ENCODE peak calls at places on chromosome 19, in five cellular contexts. R, B, M, U and F are unnamed samples. For H3K9me3, the result is how much of the 10 kb centered on the place peaks cover.

GRCh38 chr19:16654151-16654550 is 5.8 kb downstream of the SMIM7 start:
- DNase-seq in R (no peak), B (no peak), M (peak), U (no peak), F (no peak)

GRCh38 chr19:49064029-49064629 is 489 bp downstream of the NTF4 start:
- DNase-seq in R (no peak), B (no peak), M (no peak), U (no peak), F (no peak)

GRCh38 chr19:38932425-38933179 is 1.9 kb downstream of the MRPS12 start:
- DNase-seq in R (no peak), B (peak), M (peak), U (peak), F (no peak)

GRCh38 chr19:37953576-37954303 is 46.7 kb downstream of the SIPA1L3 start:
- DNase-seq in R (no peak), B (no peak), M (no peak), U (peak), F (no peak)

GRCh38 chr19:43731854-43732253 is 16.0 kb downstream of the IRGC start:
- DNase-seq in R (no peak), B (no peak), M (no peak), U (no peak), F (no peak)

GRCh38 chr19:51417107-51417806 is at the start of gene SIGLEC10:
- DNase-seq in R (no peak), B (no peak), M (no peak), U (peak), F (no peak)

GRCh38 chr19:49920624-49921363 is 8.2 kb upstream of the ATF5 start:
- DNase-seq in R (no peak), B (no peak), M (no peak), U (no peak), F (no peak)

GRCh38 chr19:13985771-13986347 is 20.3 kb downstream of the RFX1 start:
- DNase-seq in R (no peak), B (no peak), M (no peak), U (no peak), F (no peak)

GRCh38 chr19:19033426-19034203 is at the start of the genes ARMC6 and SUGP2:
- DNase-seq in R (peak), B (peak), M (peak), U (peak), F (peak)

GRCh38 chr19:19539738-19540703 is 2.0 kb downstream of the CILP2 start:
- DNase-seq in R (peak), B (peak), M (no peak), U (peak), F (peak)

GRCh38 chr19:6718741-6719539 is 1.5 kb downstream of the C3 start:
- DNase-seq in R (no peak), B (peak), M (peak), U (peak), F (peak)

GRCh38 chr19:38838208-38838985 is 6.8 kb upstream of the ECH1 start:
- DNase-seq in R (no peak), B (no peak), M (no peak), U (peak), F (no peak)

GRCh38 chr19:47272448-47273312 is 2.0 kb upstream of the INAFM1 start:
- DNase-seq in R (no peak), B (no peak), M (no peak), U (peak), F (no peak)

GRCh38 chr19:1725100-1726064 is 27.9 kb upstream of the ONECUT3 start:
- DNase-seq in R (no peak), B (peak), M (no peak), U (peak), F (no peak)

GRCh38 chr19:55493650-55494171 is 5.5 kb downstream of the SSC5D start:
- DNase-seq in R (no peak), B (no peak), M (no peak), U (no peak), F (no peak)

DNA sequence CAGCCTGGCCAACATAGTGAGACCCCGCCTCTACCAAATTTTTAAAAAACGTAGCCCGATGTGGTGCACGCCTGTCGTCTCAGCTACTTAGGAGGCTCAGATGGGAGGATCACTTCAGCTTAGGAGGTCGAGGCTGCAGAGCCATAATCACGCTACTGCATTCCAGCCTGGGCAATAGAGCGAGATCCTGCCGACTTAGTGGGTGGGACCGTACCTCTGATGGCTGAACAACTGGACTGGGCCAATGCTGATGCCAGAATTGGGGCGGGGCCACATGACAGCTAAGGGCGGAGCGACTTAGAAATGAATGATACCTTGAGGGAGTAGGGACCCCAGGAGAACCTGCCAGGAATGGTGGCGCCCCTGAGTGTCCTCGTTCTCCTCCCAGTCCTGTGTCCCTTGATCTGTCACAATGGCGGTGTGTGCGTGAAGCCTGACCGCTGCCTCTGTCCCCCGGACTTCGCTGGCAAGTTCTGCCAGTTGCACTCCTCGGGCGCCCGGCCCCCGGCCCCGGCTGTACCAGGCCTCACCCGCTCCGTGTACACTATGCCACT is 3.6 kb downstream of the LTBP4 start:
- DNase-seq in R (no peak), B (no peak), M (no peak), U (peak), F (no peak)
- H3K27ac ChIP-seq in R (no peak), B (peak), M (no peak), U (peak), F (peak)

DNA sequence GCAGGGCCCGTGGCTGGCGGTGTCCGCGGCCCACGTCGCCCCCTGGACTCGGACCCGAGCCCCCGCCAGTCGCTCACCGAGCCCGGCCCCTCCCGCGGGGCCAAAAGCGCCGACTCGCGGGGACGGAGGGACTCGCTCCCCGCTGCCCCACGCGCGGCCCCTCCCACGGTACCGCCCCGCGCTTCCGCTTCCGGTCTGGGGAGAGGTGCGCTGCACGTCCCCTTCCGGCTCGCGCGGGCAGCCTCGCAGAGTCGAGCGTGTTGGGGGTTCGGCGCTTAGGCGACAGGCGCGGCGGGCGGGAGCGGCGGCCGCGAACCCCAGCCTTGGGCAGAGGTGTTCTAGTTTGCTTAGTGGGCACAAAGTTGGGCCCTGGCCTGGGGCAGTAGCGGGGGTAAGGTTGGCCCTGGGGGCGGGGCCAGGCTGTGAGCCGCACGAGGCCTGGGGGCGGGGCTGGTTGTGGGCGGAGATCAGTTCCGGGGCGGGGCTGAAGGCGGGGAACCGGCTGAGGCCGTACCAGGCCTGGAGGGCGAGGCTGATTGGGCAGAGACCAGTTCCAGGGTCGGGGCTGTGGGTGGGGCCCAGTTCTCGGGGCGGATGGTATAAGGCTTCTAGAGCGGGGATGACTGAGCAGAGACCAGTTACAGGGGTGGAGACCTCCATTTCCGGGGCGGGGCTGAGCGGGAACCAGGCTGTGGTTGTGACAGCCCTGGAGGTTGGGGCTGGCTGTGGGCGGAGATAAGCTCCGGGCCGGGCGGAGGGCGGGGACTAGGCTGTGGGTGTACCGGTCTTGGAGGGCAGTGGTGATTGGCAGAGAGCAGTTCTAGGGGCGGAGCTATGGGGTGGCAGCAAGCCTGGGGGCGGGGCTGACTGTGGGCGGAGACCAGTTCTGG is at the start of the genes MBD3L1 and ZNF558:
- DNase-seq in R (peak), B (peak), M (peak), U (peak), F (peak)
- H3K9me3 ChIP-seq in R (under half), B (under half), M (under half), U (under half), F (under half)

DNA sequence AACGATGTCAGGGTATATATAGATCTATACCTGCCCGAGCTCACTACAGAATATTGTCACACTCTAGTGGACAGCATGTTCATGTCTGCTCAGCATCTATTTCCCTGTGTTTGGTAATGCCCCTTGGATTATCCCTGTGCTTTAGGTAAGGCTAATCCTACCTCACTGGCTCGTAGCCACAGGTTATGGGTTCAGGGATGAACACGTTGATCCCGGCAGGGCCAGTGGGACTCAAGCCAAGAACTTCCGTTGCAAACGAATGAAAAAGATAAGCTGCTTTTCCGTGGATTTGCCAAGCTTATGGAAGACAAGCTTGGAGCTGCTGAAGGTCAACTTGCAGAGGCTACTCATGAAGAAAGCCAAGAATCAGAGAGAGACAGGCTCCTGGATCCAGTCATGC is 400.0 kb upstream of the TSHZ3 start:
- DNase-seq in R (no peak), B (no peak), M (no peak), U (no peak), F (no peak)
- H3K27ac ChIP-seq in R (no peak), B (no peak), M (no peak), U (no peak), F (no peak)

DNA sequence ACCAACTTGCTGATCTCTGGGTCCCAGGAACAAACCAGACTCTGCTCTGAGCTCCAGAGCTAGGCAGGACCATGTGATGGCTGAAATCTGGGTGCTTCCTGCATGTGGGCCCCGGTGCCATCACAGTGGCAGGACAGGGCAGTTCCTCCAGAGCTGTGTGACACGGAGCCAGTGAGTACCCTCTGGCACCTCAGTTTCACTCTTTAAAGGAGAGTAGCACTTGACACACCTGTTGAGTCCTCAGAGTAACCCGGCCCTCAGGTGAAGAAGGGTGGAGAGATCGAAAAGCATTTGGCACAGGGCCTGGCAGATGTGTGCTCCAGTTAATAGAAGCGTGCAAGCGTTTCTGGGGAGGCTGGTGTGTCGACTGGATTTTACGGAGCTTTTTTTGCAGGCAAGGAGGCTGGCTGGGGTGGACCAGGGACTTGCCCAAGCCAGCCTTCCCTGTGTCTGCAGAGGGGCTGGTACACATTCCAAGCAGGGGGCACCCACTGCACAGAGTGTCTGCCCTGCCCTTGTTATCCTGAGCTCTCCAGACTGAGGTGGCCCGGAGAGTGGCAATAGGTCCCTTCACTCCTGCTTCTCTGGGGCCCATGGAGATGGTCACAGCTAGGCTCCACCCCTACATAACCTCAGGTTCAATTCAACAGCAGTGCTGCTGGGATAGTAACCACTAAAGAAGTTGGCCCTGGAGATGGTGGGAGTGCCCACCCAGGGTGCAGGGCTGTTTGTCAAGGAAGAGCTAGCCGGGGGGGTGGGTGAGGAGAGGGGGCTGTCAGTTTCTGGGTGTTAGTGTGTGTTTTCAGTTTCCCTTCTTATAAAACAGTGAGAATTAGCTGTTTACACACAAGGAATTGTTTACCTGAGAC is 8.3 kb downstream of the RPS19 start:
- DNase-seq in R (no peak), B (no peak), M (peak), U (no peak), F (no peak)
- H3K9me3 ChIP-seq in R (under half), B (under half), M (under half), U (under half), F (under half)

GRCh38 chr19:4474504-4475136 is 2.5 kb downstream of the HDGFL2 start:
- DNase-seq in R (peak), B (peak), M (peak), U (peak), F (no peak)
- H3K27ac ChIP-seq in R (peak), B (no peak), M (no peak), U (no peak), F (no peak)

GRCh38 chr19:10211691-10212090 is 16.9 kb upstream of the DNMT1 start:
- DNase-seq in R (no peak), B (no peak), M (no peak), U (no peak), F (no peak)

GRCh38 chr19:10207026-10207425 is 12.3 kb upstream of the DNMT1 start:
- DNase-seq in R (no peak), B (no peak), M (peak), U (no peak), F (no peak)

GRCh38 chr19:10214784-10215183 is 16.3 kb downstream of the S1PR2 start:
- DNase-seq in R (no peak), B (no peak), M (no peak), U (peak), F (no peak)

GRCh38 chr19:10209305-10209704 is 14.6 kb upstream of the DNMT1 start:
- DNase-seq in R (no peak), B (no peak), M (no peak), U (peak), F (no peak)

DNA sequence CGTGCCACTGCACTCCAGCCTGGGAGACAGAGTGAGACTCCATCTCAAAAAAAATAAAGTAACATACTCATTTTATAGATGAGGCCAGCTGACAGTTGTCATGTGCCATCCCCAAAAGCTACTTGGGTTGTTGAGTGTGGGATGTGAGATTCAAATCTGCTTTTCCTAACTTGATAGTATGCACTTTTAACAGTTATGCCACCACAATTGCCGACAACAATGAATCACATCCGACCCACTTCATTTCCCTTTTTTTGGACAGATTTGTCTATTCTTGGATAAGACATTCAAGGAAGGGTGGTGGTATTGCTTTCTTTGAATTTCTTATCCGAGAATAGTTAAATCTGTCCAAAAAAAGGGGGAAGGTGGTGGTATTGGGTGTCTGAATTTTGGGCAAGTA is 16.3 kb upstream of the DNMT1 start:
- DNase-seq in R (no peak), B (no peak), M (no peak), U (no peak), F (no peak)
- H3K9me3 ChIP-seq in R (under half), B (under half), M (under half), U (under half), F (under half)

DNA sequence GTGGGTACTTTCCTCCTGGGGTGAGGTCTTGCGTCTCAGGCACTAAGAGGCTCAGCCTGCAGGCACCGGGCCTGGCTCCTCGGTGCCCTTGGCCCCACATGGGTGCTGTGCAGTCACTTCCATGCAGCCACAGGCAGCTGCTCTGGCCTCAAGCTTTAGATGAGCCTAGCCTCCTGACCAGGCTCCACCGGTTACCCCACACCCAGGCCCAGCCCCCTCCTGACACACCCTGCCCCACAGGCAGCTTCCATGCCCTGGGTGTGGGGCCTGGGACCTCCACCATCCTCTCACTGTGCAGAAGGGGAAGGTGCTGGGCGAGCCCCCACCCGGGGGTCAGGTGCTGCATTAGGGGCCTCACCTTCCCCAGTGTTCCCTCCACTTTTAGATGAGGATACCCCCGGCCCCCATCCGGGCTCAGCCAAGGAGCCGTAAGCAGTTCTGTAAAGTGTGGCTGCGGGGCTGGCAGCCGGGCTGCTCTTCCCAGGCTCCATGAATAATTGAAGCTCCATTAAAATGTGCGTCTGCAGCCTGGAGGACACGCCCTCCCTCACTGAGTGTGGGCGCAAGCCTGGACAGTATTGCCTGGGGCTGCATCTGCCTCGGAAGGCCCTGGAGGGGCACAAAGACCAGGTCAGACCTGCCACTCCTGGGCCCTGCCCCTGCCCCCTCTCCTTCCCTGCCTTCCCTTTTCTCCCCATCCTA is 72.5 kb upstream of the KCTD15 start:
- DNase-seq in R (no peak), B (no peak), M (no peak), U (no peak), F (no peak)
- H3K27ac ChIP-seq in R (no peak), B (no peak), M (no peak), U (no peak), F (no peak)